ENCODE peak calls at places on chromosomes 13 and 19, in eight cellular contexts. P is fibroblast of the aortic adventitia, Q is endodermal cell, L is Caco-2, H is GM12878, R is K562, A is esophagus muscularis mucosa, X is heart right ventricle. Z is an unnamed sample.

GRCh38 chr19:17942582-17943283 is 9.9 kb downstream of the CCDC124 start:
- DNase-seq in P (no peak), Q (peak), L (no peak), H (no peak), R (peak), A (no peak), X (no peak), Z (no peak)

GRCh38 chr13:29696606-29697005 is 101.1 kb upstream of the SLC7A1 start:
- DNase-seq in P (no peak), Q (no peak), L (no peak), H (no peak), R (no peak), A (no peak), X (no peak), Z (no peak)

GRCh38 chr19:51660975-51661600 is 14.5 kb upstream of the SIGLEC14 start:
- DNase-seq in P (peak), Q (peak), L (peak), H (no peak), R (peak), A (no peak), X (peak), Z (peak)

GRCh38 chr13:20721454-20722357 is 18.2 kb downstream of the IL17D start:
- DNase-seq in P (peak), Q (peak), L (no peak), H (no peak), R (peak), A (no peak), X (peak), Z (peak)

GRCh38 chr19:58033741-58034475 is at the start of gene ZSCAN1:
- DNase-seq in P (peak), Q (peak), L (no peak), H (no peak), R (no peak), A (peak), X (peak), Z (peak)

GRCh38 chr19:13794388-13794751 is 873 bp upstream of the ZSWIM4 start:
- DNase-seq in P (peak), Q (no peak), L (no peak), H (no peak), R (no peak), A (peak), X (peak), Z (no peak)

GRCh38 chr13:24458736-24459135 is 53.8 kb downstream of the PARP4 start:
- DNase-seq in P (peak), Q (no peak), L (no peak), H (no peak), R (no peak), A (no peak), X (no peak), Z (no peak)

GRCh38 chr13:109974354-109974753 is 188.0 kb upstream of the IRS2 start:
- DNase-seq in P (peak), Q (peak), L (no peak), H (no peak), R (no peak), A (no peak), X (no peak), Z (no peak)

GRCh38 chr19:24140099-24140498 is 53.1 kb downstream of the ZNF254 start:
- DNase-seq in P (peak), Q (no peak), L (no peak), H (no peak), R (no peak), A (no peak), X (no peak), Z (no peak)

GRCh38 chr13:31951215-31951678 is 80.3 kb upstream of the FRY start:
- DNase-seq in P (peak), Q (no peak), L (no peak), H (peak), R (no peak), A (no peak), X (peak), Z (peak)

GRCh38 chr19:34991542-34992333 is 8.4 kb upstream of the GRAMD1A start:
- DNase-seq in P (no peak), Q (no peak), L (no peak), H (no peak), R (no peak), A (no peak), X (no peak), Z (no peak)

GRCh38 chr13:93727301-93728141 is 500.9 kb downstream of the GPC6 start:
- DNase-seq in P (peak), Q (no peak), L (no peak), H (no peak), R (no peak), A (no peak), X (no peak), Z (no peak)

GRCh38 chr19:29211562-29212416 is 1.2 kb downstream of the UQCRFS1 start:
- DNase-seq in P (peak), Q (no peak), L (no peak), H (no peak), R (peak), A (peak), X (no peak), Z (peak)

GRCh38 chr19:7883796-7884570 is 4.3 kb upstream of the LRRC8E start:
- DNase-seq in P (peak), Q (no peak), L (no peak), H (no peak), R (no peak), A (no peak), X (no peak), Z (no peak)

GRCh38 chr13:94595006-94595942 is 678 bp downstream of the TGDS start:
- DNase-seq in P (peak), Q (peak), L (no peak), H (no peak), R (peak), A (no peak), X (no peak), Z (peak)

GRCh38 chr19:53131085-53131484 is 1.6 kb downstream of the ZNF415 start:
- DNase-seq in P (no peak), Q (no peak), L (no peak), H (no peak), R (no peak), A (no peak), X (no peak), Z (no peak)

GRCh38 chr13:110912651-110913051 is 2.2 kb downstream of the ANKRD10 start:
- DNase-seq in P (peak), Q (peak), L (no peak), H (no peak), R (no peak), A (no peak), X (no peak), Z (no peak)

GRCh38 chr19:46579286-46579944 is 21.7 kb upstream of the CALM3 start:
- DNase-seq in P (no peak), Q (peak), L (no peak), H (no peak), R (no peak), A (no peak), X (no peak), Z (peak)
- TF ChIP-seq CTCF in P (no peak), Q (peak), L (no peak), H (no peak), R (no peak), A (no peak), X (no peak), Z (peak)

DNA sequence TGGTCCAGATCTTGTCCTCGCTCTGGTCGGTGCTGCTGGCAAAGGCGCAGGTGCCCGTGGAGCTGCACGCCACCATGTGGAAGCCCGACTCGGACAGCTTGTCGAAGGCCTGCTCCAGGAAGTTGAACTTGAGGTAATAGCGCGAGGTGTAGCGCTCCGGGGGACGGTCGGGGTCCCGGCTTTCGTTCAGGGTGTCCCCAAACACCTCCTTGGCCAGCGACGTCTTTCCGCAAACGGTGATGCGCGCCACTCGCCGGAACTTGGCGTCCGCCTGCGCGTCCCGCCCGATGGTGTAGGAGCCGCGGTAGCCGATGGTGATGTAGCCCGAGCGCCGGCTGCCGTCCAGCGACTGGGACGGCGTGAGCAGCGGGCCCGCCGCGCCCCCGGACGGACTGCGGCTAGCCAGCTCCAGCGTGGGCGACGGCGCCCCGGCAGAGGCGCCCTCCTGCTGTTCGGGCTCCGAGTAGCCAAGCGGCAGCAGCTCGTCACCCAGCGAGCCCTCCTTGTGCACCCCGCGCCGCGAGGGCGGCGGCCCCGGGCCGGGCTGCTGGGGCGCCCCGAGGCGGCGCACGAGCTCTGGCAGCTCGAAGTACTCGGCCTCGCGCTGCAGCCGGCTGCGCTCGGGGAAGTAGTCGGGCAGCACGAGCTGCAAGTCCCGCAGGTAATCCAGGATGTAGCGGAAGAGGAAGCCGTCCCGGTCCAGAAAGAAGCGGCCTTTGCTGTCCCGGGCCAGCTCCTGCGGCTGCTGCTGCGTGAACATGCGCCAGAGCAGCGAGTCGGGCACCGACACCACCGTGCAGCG is 801 bp downstream of the KCTD12 start:
- DNase-seq in P (peak), Q (peak), L (peak), H (no peak), R (peak), A (no peak), X (peak), Z (peak)
- TF ChIP-seq CTCF in P (peak), Q (peak), L (peak), H (peak), R (no peak), A (peak), X (peak), Z (no peak)

GRCh38 chr19:2962018-2962670 is 15.2 kb upstream of the TLE6 start:
- DNase-seq in P (peak), Q (peak), L (peak), H (peak), R (peak), A (peak), X (peak), Z (peak)
- TF ChIP-seq CTCF in P (peak), Q (peak), L (peak), H (peak), R (peak), A (peak), X (peak), Z (peak)

GRCh38 chr19:39407644-39408391 is 1.2 kb downstream of the ZFP36 start:
- DNase-seq in P (peak), Q (peak), L (no peak), H (no peak), R (no peak), A (no peak), X (peak), Z (peak)

GRCh38 chr19:39407394-39407643 is 672 bp downstream of the ZFP36 start:
- DNase-seq in P (no peak), Q (no peak), L (no peak), H (no peak), R (no peak), A (no peak), X (no peak), Z (no peak)

GRCh38 chr19:39405261-39405912 is 1.3 kb upstream of the ZFP36 start:
- DNase-seq in P (peak), Q (no peak), L (no peak), H (no peak), R (no peak), A (no peak), X (peak), Z (peak)

GRCh38 chr19:39405930-39406655 is 554 bp upstream of the ZFP36 start:
- DNase-seq in P (no peak), Q (peak), L (no peak), H (no peak), R (no peak), A (no peak), X (peak), Z (peak)

DNA sequence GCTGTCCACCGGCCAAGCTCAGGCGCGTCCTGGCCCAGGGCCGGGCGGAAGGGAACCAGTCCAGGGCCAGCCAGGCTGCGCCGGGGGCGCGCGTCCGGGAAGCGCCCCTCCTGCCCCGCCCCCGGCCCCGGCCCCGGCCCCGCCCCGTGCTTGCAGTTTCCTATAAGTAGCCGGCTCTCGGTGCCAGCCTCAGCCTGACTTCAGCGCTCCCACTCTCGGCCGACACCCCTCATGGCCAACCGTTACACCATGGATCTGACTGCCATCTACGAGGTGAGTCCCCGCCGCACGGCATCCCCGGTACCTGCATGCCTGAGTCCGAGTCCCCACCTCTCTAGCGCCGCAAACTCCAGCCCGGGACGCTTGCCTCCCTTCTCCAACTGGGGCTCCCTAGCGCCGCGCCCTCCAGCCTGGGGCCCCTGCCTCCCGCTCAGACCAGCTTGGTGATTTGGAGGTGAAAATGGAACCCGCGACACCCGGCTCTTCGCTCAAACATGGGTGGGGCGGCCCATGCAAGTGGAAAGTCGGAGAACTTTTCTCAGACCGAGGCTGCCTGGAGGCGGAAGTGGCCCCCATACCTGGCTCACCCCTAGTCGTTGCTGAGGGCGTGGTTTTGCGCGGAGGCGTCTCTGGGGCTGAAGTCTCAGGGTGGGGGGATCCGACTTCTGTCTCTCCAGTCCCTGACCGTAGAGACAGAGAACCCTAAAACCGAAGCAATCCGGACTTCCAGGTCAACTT is at the start of gene ZFP36:
- DNase-seq in P (peak), Q (peak), L (peak), H (no peak), R (peak), A (peak), X (peak), Z (peak)
- TF ChIP-seq CTCF in P (peak), Q (peak), L (no peak), H (no peak), R (peak), A (no peak), X (no peak), Z (no peak)

GRCh38 chr13:66618702-66619101 is 611.4 kb downstream of the PCDH9 start:
- DNase-seq in P (peak), Q (no peak), L (no peak), H (no peak), R (peak), A (no peak), X (no peak), Z (no peak)
- TF ChIP-seq CTCF in P (peak), Q (peak), L (peak), H (peak), R (no peak), A (peak), X (peak), Z (no peak)

DNA sequence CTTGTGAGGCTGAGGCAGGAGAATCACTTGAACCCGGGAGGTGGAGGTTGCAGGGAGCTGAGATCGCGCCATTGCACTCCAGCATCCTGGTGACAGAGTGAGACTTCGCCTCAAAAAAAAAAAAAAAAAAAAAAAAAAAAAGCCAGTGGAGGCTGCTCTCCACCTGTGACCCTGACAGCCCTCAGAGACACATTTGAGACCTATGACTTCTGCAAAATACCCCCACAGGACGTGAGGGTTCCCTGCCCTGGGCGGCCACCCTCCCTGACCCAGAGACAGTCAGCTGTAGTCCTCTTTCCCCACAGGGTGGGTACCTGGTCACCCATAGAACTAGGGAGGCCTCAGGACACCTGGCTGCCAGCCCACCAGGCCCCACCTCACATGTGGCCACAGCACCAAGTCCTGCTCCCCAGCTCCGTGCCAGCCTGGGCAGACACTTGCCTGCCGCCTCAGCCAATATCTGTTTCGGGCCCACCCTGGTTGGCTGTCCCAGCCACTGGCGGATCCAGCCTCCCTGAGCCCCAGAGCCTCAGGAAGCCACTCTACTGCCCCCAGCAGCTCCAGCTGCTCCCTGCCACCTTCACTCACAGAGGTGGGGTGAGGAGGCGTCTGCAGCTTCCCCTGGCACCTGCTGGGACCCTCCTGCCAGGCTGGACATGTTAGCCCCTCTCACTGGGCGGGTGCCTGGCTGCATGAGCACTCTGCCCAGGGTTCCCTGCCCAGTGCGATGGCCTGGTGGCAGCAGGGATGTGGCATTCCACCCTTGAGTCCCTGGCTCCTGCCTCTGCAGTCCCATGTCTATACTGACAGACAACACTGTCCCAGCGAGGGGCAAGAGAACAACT is 7.0 kb downstream of the MKNK2 start:
- DNase-seq in P (no peak), Q (peak), L (no peak), H (no peak), R (peak), A (no peak), X (no peak), Z (no peak)
- TF ChIP-seq CTCF in P (no peak), Q (peak), L (no peak), H (no peak), R (no peak), A (no peak), X (no peak), Z (no peak)

DNA sequence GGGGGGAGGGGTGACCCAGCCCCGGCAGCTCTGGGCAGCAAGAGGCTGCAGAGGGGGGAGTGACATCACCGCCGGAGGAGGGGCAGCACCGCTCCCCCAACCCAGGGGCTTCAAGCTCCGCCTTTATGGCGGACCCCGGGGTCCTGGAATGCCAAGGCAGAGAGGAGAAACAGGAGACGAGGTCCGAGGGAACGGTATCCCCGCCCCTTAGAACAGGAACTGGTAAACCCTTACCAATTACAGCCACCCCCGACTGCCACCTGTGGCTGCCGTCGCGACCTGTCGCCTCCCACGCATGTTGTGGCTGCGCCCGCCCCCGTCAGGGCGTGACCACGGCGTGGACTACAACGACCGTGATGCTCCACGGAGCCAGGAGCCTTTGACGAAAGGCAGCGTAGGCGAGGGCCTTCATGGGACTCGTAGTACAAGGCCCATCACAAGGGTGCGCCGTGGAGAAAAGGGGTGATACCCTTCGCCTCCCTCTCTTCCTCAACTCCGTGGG is 4.1 kb upstream of the KCNC3 start:
- DNase-seq in P (peak), Q (peak), L (peak), H (peak), R (peak), A (peak), X (peak), Z (peak)
- TF ChIP-seq CTCF in P (no peak), Q (no peak), L (no peak), H (no peak), R (no peak), A (no peak), X (no peak), Z (no peak)

DNA sequence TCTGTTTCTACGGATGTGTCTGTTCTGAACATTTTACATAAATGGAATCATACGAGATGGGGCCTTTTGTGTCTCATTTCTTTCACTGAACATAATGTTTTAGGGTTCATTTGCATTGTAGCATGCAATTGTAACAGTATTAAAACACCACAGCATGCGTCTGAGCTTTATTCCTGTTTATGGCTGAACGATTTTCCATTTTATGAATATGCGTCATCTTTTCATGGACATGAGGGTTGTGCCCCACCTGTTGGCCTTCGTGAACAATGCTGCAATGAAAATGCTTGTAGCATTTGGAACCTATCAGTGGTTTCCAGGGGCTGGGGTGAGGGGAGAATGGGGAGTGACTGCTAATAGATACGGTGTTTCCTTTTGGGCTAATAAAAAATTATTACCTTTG is 5.1 kb downstream of the OR10H1 start:
- DNase-seq in P (no peak), Q (no peak), L (no peak), H (no peak), R (peak), A (no peak), X (peak), Z (no peak)
- TF ChIP-seq CTCF in P (no peak), Q (no peak), L (peak), H (peak), R (peak), A (peak), X (peak), Z (no peak)